ENCODE peak calls at places on chromosomes 13 and 19, in four cellular contexts. B, Z, K and H are unnamed samples.

GRCh38 chr13:99289674-99290337 is 17.4 kb downstream of the GPR183 start:
- DNase-seq in B (no peak), Z (no peak), K (no peak), H (no peak)

GRCh38 chr19:49615861-49616260 is 24.1 kb downstream of the RRAS start:
- DNase-seq in B (no peak), Z (no peak), K (no peak), H (no peak)

GRCh38 chr19:40570313-40571004 is 6.2 kb upstream of the SHKBP1 start:
- DNase-seq in B (peak), Z (peak), K (peak), H (peak)

GRCh38 chr13:33662392-33662791 is 155.6 kb upstream of the RFC3 start:
- DNase-seq in B (no peak), Z (no peak), K (peak), H (no peak)

GRCh38 chr19:41353466-41354342 is at the start of gene TGFB1:
- DNase-seq in B (peak), Z (peak), K (peak), H (peak)

GRCh38 chr19:29380581-29380980 is 145.2 kb upstream of the VSTM2B start:
- DNase-seq in B (no peak), Z (no peak), K (no peak), H (no peak)

GRCh38 chr19:33638167-33639033 is 16.6 kb downstream of the CHST8 start:
- DNase-seq in B (no peak), Z (no peak), K (no peak), H (no peak)

GRCh38 chr13:81017525-81018152 is 676.7 kb upstream of the SPRY2 start:
- DNase-seq in B (no peak), Z (peak), K (peak), H (no peak)

GRCh38 chr13:90793261-90793785 is 554.2 kb upstream of the MIR17HG start:
- DNase-seq in B (no peak), Z (no peak), K (no peak), H (no peak)

GRCh38 chr13:21137696-21138095 is 38.7 kb downstream of the SKA3 start:
- DNase-seq in B (no peak), Z (peak), K (peak), H (no peak)

GRCh38 chr13:29170451-29171082 is 350.4 kb downstream of the MTUS2 start:
- DNase-seq in B (no peak), Z (no peak), K (no peak), H (no peak)

GRCh38 chr13:39148513-39148961 is 110.3 kb downstream of the NHLRC3 start:
- DNase-seq in B (no peak), Z (no peak), K (no peak), H (no peak)

GRCh38 chr13:72255908-72256307 is 388.9 kb upstream of the DACH1 start:
- DNase-seq in B (peak), Z (no peak), K (peak), H (no peak)

GRCh38 chr13:98393873-98394272 is 183.0 kb downstream of the STK24 start:
- DNase-seq in B (no peak), Z (no peak), K (no peak), H (no peak)

GRCh38 chr13:39493966-39494365 is 109.0 kb downstream of the LHFPL6 start:
- DNase-seq in B (no peak), Z (no peak), K (no peak), H (no peak)

GRCh38 chr13:104571161-104571889 is 1505.1 kb upstream of the SLC10A2 start:
- DNase-seq in B (peak), Z (peak), K (peak), H (no peak)

GRCh38 chr13:52599037-52599852 is 43.0 kb upstream of the HNRNPA1L2 start:
- DNase-seq in B (no peak), Z (no peak), K (no peak), H (no peak)

GRCh38 chr19:55641376-55642152 is 762 bp downstream of the ZNF580 start:
- DNase-seq in B (no peak), Z (no peak), K (no peak), H (no peak)

GRCh38 chr13:99432637-99433542 is 68.4 kb upstream of the TM9SF2 start:
- DNase-seq in B (peak), Z (peak), K (peak), H (peak)

GRCh38 chr13:19910336-19911072 is 47.1 kb upstream of the ZMYM5 start:
- DNase-seq in B (no peak), Z (no peak), K (no peak), H (no peak)

GRCh38 chr19:46713781-46714522 is 3.0 kb downstream of the PRKD2 start:
- DNase-seq in B (peak), Z (peak), K (peak), H (no peak)

GRCh38 chr19:4909172-4909896 is at the start of gene UHRF1:
- DNase-seq in B (no peak), Z (peak), K (peak), H (no peak)
- TF ChIP-seq NR2C2 in B (peak), Z (no peak), K (peak), H (no peak)

GRCh38 chr13:109119886-109120285 is 490.5 kb downstream of the MYO16 start:
- DNase-seq in B (no peak), Z (no peak), K (no peak), H (no peak)
- TF ChIP-seq NR2C2 in B (no peak), Z (no peak), K (no peak), H (no peak)

GRCh38 chr19:10407102-10407501 is 3.8 kb upstream of the CDC37 start:
- DNase-seq in B (no peak), Z (no peak), K (no peak), H (no peak)

GRCh38 chr19:10402441-10403038 is 802 bp downstream of the CDC37 start:
- DNase-seq in B (no peak), Z (peak), K (peak), H (no peak)

GRCh38 chr19:10403137-10404021 is at the start of gene CDC37:
- DNase-seq in B (peak), Z (peak), K (peak), H (peak)

GRCh38 chr19:10406191-10406590 is 2.8 kb upstream of the CDC37 start:
- DNase-seq in B (no peak), Z (no peak), K (no peak), H (no peak)

DNA sequence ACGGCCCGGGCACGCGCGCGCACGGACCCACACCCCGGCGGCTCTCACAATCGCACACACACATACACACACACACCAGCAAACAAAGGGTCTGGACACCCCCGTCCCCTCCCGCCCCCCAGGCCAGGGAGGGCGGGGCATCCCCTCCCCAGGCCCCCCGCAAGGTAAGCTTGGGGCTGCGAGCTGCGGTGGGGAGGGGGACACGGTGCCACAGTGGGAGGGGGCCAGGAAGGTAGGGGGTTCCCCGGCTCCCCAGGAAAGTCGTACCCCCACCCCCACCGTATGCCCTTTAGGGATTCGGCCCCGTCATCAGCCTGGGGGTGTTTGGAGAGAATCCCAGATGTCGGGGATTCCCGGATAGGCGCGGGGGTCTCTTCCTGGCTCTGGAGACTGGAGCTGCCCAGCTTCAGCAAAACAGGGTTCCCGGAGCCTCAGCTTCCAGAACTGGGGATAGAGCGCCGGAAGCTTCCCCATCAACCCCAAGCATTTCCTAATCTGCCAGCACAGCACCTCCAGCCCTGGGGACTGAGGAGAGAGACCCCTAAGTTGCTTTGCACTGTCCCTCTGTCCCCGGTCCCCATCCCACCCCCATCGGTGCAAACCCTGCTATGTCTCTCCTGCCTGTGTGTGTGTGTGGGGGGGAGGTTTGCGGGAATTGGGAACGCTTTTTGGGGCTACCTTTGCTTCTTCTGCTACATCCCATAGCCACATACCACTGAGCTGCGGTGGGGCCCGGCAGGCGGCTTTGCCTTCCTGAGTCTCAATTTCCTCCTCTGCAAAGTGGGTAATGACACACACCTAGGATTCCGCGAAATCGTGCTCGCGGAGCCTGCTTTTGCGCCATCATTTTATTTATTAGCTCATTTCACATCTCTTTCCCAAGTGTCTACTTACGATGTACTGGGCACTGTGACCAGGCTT is 1.8 kb upstream of the CDC37 start:
- DNase-seq in B (no peak), Z (no peak), K (no peak), H (no peak)
- TF ChIP-seq NR2C2 in B (no peak), Z (no peak), K (no peak), H (no peak)

GRCh38 chr13:62682788-62683187 is 1267.1 kb upstream of the PCDH20 start:
- DNase-seq in B (no peak), Z (no peak), K (no peak), H (no peak)

GRCh38 chr13:62684359-62684758 is 1268.7 kb upstream of the PCDH20 start:
- DNase-seq in B (no peak), Z (no peak), K (no peak), H (no peak)

DNA sequence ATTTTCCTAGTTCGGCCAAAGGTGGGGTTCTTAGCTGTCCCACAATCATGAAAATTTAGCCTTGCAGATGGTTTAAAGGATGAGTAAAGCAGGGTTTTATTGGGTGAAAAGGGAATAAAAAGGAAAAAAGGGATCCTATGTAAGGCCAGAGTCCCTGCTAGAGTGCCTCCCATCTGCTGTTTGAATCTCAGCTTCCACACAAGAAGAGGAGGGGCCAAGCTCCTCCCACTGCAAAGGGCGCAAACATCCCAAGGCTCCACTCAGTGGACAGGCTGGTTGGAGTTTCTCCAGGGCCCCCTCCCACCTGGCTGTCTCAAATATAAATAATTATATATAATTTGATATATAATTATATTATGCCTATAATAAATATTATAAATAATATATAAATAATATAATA is 1272.1 kb upstream of the PCDH20 start:
- DNase-seq in B (peak), Z (no peak), K (no peak), H (no peak)
- TF ChIP-seq NR2C2 in B (no peak), Z (no peak), K (no peak), H (no peak)

GRCh38 chr19:574658-575526 is 2.5 kb downstream of the BSG start:
- DNase-seq in B (no peak), Z (peak), K (peak), H (peak)
- TF ChIP-seq NR2C2 in B (no peak), Z (no peak), K (no peak), H (no peak)

GRCh38 chr19:934865-935422 is 9.1 kb downstream of the ARID3A start:
- DNase-seq in B (no peak), Z (no peak), K (peak), H (no peak)
- TF ChIP-seq NR2C2 in B (no peak), Z (no peak), K (peak), H (no peak)

GRCh38 chr13:102128216-102128800 is 273.5 kb downstream of the FGF14 start:
- DNase-seq in B (no peak), Z (no peak), K (no peak), H (no peak)
- TF ChIP-seq NR2C2 in B (no peak), Z (no peak), K (no peak), H (no peak)